ENCODE peak calls at places on chromosomes 5 and 9, in four cellular contexts. One of them, this sample, is unnamed.
A peak's percentile ranks its signal among the peaks of the same experiment; 100 is the strongest.

GRCh38 chr9:16039103-16039987 is 486.5 kb downstream of the CCDC171 start:
- DNase-seq in suprapubic skin: no peak
- DNase-seq in ovary: peak; percentile 64
- DNase-seq in sigmoid colon: peak; percentile 71
- DNase-seq in this sample: no peak

GRCh38 chr5:50439221-50439620 is 1.9 kb downstream of the EMB start:
- DNase-seq in suprapubic skin: no peak
- DNase-seq in ovary: no peak
- DNase-seq in sigmoid colon: no peak
- DNase-seq in this sample: no peak

GRCh38 chr9:72029986-72030385 is 30.4 kb downstream of the C9orf57 start:
- DNase-seq in suprapubic skin: no peak
- DNase-seq in ovary: no peak
- DNase-seq in sigmoid colon: no peak
- DNase-seq in this sample: no peak

GRCh38 chr9:137049544-137050449 is 3.8 kb upstream of the NPDC1 start:
- DNase-seq in suprapubic skin: no peak
- DNase-seq in ovary: no peak
- DNase-seq in sigmoid colon: no peak
- DNase-seq in this sample: no peak

GRCh38 chr5:50463047-50463446 is 22.0 kb upstream of the EMB start:
- DNase-seq in suprapubic skin: no peak
- DNase-seq in ovary: no peak
- DNase-seq in sigmoid colon: no peak
- DNase-seq in this sample: no peak

GRCh38 chr5:151480859-151481258 is 33.5 kb downstream of the SLC36A1 start:
- DNase-seq in suprapubic skin: no peak
- DNase-seq in ovary: no peak
- DNase-seq in sigmoid colon: no peak
- DNase-seq in this sample: no peak

GRCh38 chr9:109409998-109410397 is 88.1 kb downstream of the PTPN3 start:
- DNase-seq in suprapubic skin: no peak
- DNase-seq in ovary: no peak
- DNase-seq in sigmoid colon: no peak
- DNase-seq in this sample: no peak

GRCh38 chr5:26329562-26330189 is 708.7 kb downstream of the CDH9 start:
- DNase-seq in suprapubic skin: no peak
- DNase-seq in ovary: no peak
- DNase-seq in sigmoid colon: no peak
- DNase-seq in this sample: no peak

GRCh38 chr5:11182441-11183080 is 421.5 kb upstream of the DAP start:
- DNase-seq in suprapubic skin: no peak
- DNase-seq in ovary: no peak
- DNase-seq in sigmoid colon: no peak
- DNase-seq in this sample: no peak

GRCh38 chr5:135894271-135894670 is 1.4 kb downstream of the IL9 start:
- DNase-seq in suprapubic skin: no peak
- DNase-seq in ovary: no peak
- DNase-seq in sigmoid colon: no peak
- DNase-seq in this sample: no peak

GRCh38 chr5:32449216-32449721 is 4.7 kb upstream of the ZFR start:
- DNase-seq in suprapubic skin: no peak
- DNase-seq in ovary: no peak
- DNase-seq in sigmoid colon: no peak
- DNase-seq in this sample: no peak

GRCh38 chr9:22990349-22990748 is 543.7 kb downstream of the DMRTA1 start:
- DNase-seq in suprapubic skin: no peak
- DNase-seq in ovary: no peak
- DNase-seq in sigmoid colon: no peak
- DNase-seq in this sample: no peak

GRCh38 chr9:89873801-89874200 is 269.0 kb downstream of the GADD45G start:
- DNase-seq in suprapubic skin: peak; percentile 38
- DNase-seq in ovary: peak; percentile 11
- DNase-seq in sigmoid colon: peak; percentile 4
- DNase-seq in this sample: peak; percentile 46

GRCh38 chr5:65037845-65038815 is 269.4 kb downstream of the CWC27 start:
- DNase-seq in suprapubic skin: no peak
- DNase-seq in ovary: no peak
- DNase-seq in sigmoid colon: no peak
- DNase-seq in this sample: no peak

GRCh38 chr5:59661939-59662615 is 231.4 kb downstream of the PDE4D start:
- DNase-seq in suprapubic skin: no peak
- DNase-seq in ovary: no peak
- DNase-seq in sigmoid colon: no peak
- DNase-seq in this sample: no peak

GRCh38 chr5:59661306-59661705 is 232.2 kb downstream of the PDE4D start:
- DNase-seq in suprapubic skin: no peak
- DNase-seq in ovary: no peak
- DNase-seq in sigmoid colon: no peak
- DNase-seq in this sample: no peak

GRCh38 chr5:59665086-59665831 is 228.3 kb downstream of the PDE4D start:
- DNase-seq in suprapubic skin: no peak
- DNase-seq in ovary: no peak
- DNase-seq in sigmoid colon: no peak
- DNase-seq in this sample: no peak

GRCh38 chr5:59656351-59657254 is 236.9 kb downstream of the PDE4D start:
- DNase-seq in suprapubic skin: no peak
- DNase-seq in ovary: no peak
- DNase-seq in sigmoid colon: no peak
- DNase-seq in this sample: no peak

GRCh38 chr5:59660737-59661136 is 232.8 kb downstream of the PDE4D start:
- DNase-seq in suprapubic skin: no peak
- DNase-seq in ovary: no peak
- DNase-seq in sigmoid colon: no peak
- DNase-seq in this sample: no peak
- H3K4me1 ChIP-seq in suprapubic skin: peaks cover 8% of the 10 kb centered on the region
- H3K4me1 ChIP-seq in ovary: no peaks in the 10 kb centered on the region
- H3K4me1 ChIP-seq in sigmoid colon: peaks cover 61% of the 10 kb centered on the region
- H3K4me1 ChIP-seq in this sample: no peaks in the 10 kb centered on the region

DNA sequence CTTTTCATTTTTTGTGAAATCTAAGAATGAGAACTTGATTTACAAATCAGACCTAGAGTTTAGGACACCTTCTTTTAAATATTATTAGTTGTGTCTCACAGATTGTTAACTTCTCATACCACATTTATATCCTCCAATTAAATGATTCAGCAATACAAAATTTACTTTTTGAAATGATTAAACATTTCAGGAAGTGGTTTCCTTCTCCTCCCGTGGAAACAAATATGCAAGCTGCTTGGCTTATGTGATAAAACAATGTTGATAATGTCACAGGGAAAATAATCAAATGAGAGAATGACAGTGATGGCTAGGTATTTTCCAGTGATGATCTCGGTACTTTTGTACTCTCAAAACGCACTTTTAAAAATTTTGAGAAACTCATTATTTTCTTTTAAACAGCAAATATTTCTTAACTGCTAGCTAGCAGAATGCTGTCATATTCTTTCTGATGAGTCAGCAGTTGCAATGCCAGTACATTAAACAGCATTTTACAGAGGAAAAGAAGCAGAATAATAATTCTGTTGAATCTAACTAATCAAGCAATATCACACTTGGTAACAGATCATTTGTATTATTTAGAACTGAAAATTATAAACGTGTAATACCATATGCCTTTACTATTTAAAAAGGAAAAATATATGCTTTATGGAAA is 53.5 kb upstream of the CDH18 start:
- DNase-seq in suprapubic skin: no peak
- DNase-seq in ovary: no peak
- DNase-seq in sigmoid colon: no peak
- DNase-seq in this sample: no peak
- TF ChIP-seq POLR2A in suprapubic skin: no peak
- TF ChIP-seq POLR2A in ovary: no peak
- TF ChIP-seq POLR2A in sigmoid colon: no peak
- TF ChIP-seq POLR2A in this sample: no peak

GRCh38 chr9:103804077-103804735 is 289.9 kb upstream of the SMC2 start:
- DNase-seq in suprapubic skin: no peak
- DNase-seq in ovary: no peak
- DNase-seq in sigmoid colon: no peak
- DNase-seq in this sample: no peak
- H3K4me1 ChIP-seq in suprapubic skin: no peaks in the 10 kb centered on the region
- H3K4me1 ChIP-seq in ovary: no peaks in the 10 kb centered on the region
- H3K4me1 ChIP-seq in sigmoid colon: no peaks in the 10 kb centered on the region
- H3K4me1 ChIP-seq in this sample: no peaks in the 10 kb centered on the region

GRCh38 chr5:132830436-132831094 is at the start of gene SHROOM1:
- DNase-seq in suprapubic skin: peak; percentile 68
- DNase-seq in ovary: peak; percentile 66
- DNase-seq in sigmoid colon: no peak
- DNase-seq in this sample: peak; percentile 80
- TF ChIP-seq POLR2A in suprapubic skin: no peak
- TF ChIP-seq POLR2A in ovary: no peak
- TF ChIP-seq POLR2A in sigmoid colon: peak; percentile 26
- TF ChIP-seq POLR2A in this sample: no peak

DNA sequence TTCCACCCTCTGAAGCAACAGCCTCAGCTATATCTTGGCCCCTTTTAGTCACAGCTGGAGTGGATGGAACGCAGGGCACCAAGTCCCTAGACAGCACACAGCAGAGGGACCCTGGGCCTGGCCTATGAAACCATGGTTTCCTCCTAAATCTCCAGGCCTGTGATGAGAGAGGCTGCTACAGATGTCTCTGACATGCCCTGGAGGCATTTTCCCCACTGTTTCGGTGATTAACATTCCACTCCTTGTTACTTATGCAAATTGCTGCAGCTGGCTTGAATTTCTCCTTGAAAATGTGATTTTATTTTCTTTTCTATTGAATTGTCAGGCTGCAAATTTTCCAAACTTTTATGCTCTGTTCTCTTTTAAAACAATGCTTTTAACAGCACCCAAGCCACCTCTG is 384.8 kb downstream of the PRR16 start:
- DNase-seq in suprapubic skin: no peak
- DNase-seq in ovary: no peak
- DNase-seq in sigmoid colon: no peak
- DNase-seq in this sample: no peak
- H3K4me1 ChIP-seq in suprapubic skin: no peaks in the 10 kb centered on the region
- H3K4me1 ChIP-seq in ovary: no peaks in the 10 kb centered on the region
- H3K4me1 ChIP-seq in sigmoid colon: no peaks in the 10 kb centered on the region
- H3K4me1 ChIP-seq in this sample: no peaks in the 10 kb centered on the region

DNA sequence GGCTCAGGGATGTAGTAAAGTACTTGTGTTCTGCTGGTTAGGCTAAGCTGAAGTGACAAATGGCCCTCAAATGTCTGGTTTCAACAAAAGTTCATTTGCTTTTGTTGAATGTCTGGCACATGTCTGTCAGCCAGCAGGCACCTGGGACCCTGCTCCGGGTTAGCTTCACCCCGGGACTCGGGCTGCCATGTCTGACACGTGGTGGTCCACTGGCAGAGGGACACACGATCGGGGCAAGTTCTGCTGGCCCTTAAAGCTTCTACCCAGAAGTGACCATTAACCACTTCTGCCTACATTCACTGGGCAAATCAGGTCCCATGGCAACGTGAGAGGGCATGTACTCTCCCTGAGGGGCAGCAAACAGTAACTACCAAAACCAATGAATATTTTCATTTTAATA is 23.8 kb downstream of the POLR1E start:
- DNase-seq in suprapubic skin: no peak
- DNase-seq in ovary: no peak
- DNase-seq in sigmoid colon: no peak
- DNase-seq in this sample: no peak
- TF ChIP-seq POLR2A in suprapubic skin: no peak
- TF ChIP-seq POLR2A in ovary: no peak
- TF ChIP-seq POLR2A in sigmoid colon: no peak
- TF ChIP-seq POLR2A in this sample: no peak

GRCh38 chr5:146877783-146878470 is 630 bp downstream of the PPP2R2B start:
- DNase-seq in suprapubic skin: no peak
- DNase-seq in ovary: no peak
- DNase-seq in sigmoid colon: no peak
- DNase-seq in this sample: peak; percentile 82
- H3K4me1 ChIP-seq in suprapubic skin: peaks cover 20% of the 10 kb centered on the region
- H3K4me1 ChIP-seq in ovary: peaks cover 1% of the 10 kb centered on the region
- H3K4me1 ChIP-seq in sigmoid colon: peaks cover 27% of the 10 kb centered on the region
- H3K4me1 ChIP-seq in this sample: peaks cover 9% of the 10 kb centered on the region

GRCh38 chr5:15966066-15966640 is 213.4 kb downstream of the MARCHF11 start:
- DNase-seq in suprapubic skin: no peak
- DNase-seq in ovary: no peak
- DNase-seq in sigmoid colon: no peak
- DNase-seq in this sample: no peak
- TF ChIP-seq POLR2A in suprapubic skin: no peak
- TF ChIP-seq POLR2A in ovary: no peak
- TF ChIP-seq POLR2A in sigmoid colon: no peak
- TF ChIP-seq POLR2A in this sample: no peak